ENCODE peak calls at places on chromosome 12, in ten cellular contexts. B is SK-N-SH, J is A549, O is esophagus muscularis mucosa, H is transverse colon, A is upper lobe of left lung, D is H1, T is tibial nerve, V is HepG2, L is sigmoid colon. F is an unnamed sample.
A peak's percentile ranks its signal among the peaks of the same experiment; 100 is the strongest.

GRCh38 chr12:47504775-47505446 is 200.9 kb downstream of the RPAP3 start:
- DNase-seq in O (no peak), V (no peak), A (no peak), T (no peak), H (no peak), D (no peak), L (no peak), B (no peak), J (no peak), F (no peak)

GRCh38 chr12:116708826-116709756 is 28.8 kb downstream of the SPRING1 start:
- DNase-seq in D (no peak), B (peak; percentile 74), O (no peak), A (peak; percentile 62), V (peak; percentile 25), T (peak; percentile 54), H (peak; percentile 51), L (no peak), J (peak; percentile 65), F (peak; percentile 70)

GRCh38 chr12:75889214-75889613 is 142.4 kb downstream of the PHLDA1 start:
- DNase-seq in J (no peak), B (no peak), H (no peak), O (no peak), A (no peak), L (no peak), D (no peak), V (no peak), T (no peak), F (no peak)

GRCh38 chr12:120639771-120640721 is at the start of gene CABP1:
- DNase-seq in T (no peak), B (peak; percentile 85), A (peak; percentile 22), D (peak; percentile 87), H (peak; percentile 57), O (no peak), V (peak; percentile 7), L (no peak), J (peak; percentile 56), F (no peak)

GRCh38 chr12:67720383-67720856 is 71.9 kb downstream of the DYRK2 start:
- DNase-seq in O (no peak), J (no peak), A (no peak), B (peak; percentile 20), V (no peak), L (peak; percentile 67), T (no peak), H (no peak), D (no peak), F (no peak)

GRCh38 chr12:52648012-52648550 is 3.9 kb downstream of the KRT2 start:
- DNase-seq in J (no peak), L (no peak), D (peak; percentile 11), O (peak; percentile 86), V (no peak), T (no peak), H (no peak), B (no peak), A (no peak), F (no peak)

GRCh38 chr12:68980476-68981212 is 47.7 kb upstream of the CPM start:
- DNase-seq in L (peak; percentile 69), T (no peak), J (no peak), D (no peak), B (no peak), O (no peak), H (no peak), V (no peak), A (no peak), F (no peak)

GRCh38 chr12:76345569-76345968 is 2.6 kb downstream of the BBS10 start:
- DNase-seq in O (no peak), J (no peak), D (no peak), A (no peak), H (no peak), T (no peak), L (no peak), B (no peak), V (no peak), F (no peak)

GRCh38 chr12:625998-626397 is 37.2 kb downstream of the NINJ2 start:
- DNase-seq in H (no peak), D (no peak), V (no peak), T (no peak), A (no peak), B (no peak), O (no peak), J (no peak), L (no peak), F (no peak)

GRCh38 chr12:61282790-61283575 is 977.2 kb upstream of the USP15 start:
- DNase-seq in L (no peak), J (no peak), A (no peak), B (no peak), D (no peak), V (no peak), O (no peak), H (no peak), T (no peak), F (no peak)

GRCh38 chr12:49706351-49707126 is 666 bp downstream of the FMNL3 start:
- DNase-seq in D (peak; percentile 70), T (no peak), V (no peak), H (peak; percentile 18), O (no peak), J (no peak), A (peak; percentile 29), B (peak; percentile 78), L (peak; percentile 75), F (peak; percentile 65)

GRCh38 chr12:114902665-114903393 is 218.9 kb upstream of the TBX3 start:
- DNase-seq in L (no peak), H (no peak), O (no peak), T (no peak), D (no peak), V (peak; percentile 28), A (no peak), B (no peak), J (no peak), F (no peak)

GRCh38 chr12:30825341-30825740 is 70.6 kb upstream of the CAPRIN2 start:
- DNase-seq in L (no peak), J (no peak), D (peak; percentile 33), A (no peak), B (no peak), V (no peak), H (no peak), T (no peak), O (peak; percentile 77), F (no peak)

GRCh38 chr12:51917746-51918453 is 10.6 kb downstream of the ACVRL1 start:
- DNase-seq in H (no peak), O (no peak), V (no peak), A (no peak), D (no peak), J (no peak), B (peak; percentile 71), L (peak; percentile 39), T (no peak), F (no peak)

GRCh38 chr12:130026608-130027176 is 122.9 kb upstream of the TMEM132D start:
- DNase-seq in T (peak; percentile 11), H (peak; percentile 27), B (peak; percentile 67), J (peak; percentile 40), O (no peak), A (no peak), L (no peak), D (peak; percentile 78), V (peak; percentile 21), F (no peak)
- TF ChIP-seq EP300 in T (no peak), H (no peak), B (no peak), J (no peak), O (no peak), A (no peak), L (no peak), D (no peak), V (no peak), F (no peak)

DNA sequence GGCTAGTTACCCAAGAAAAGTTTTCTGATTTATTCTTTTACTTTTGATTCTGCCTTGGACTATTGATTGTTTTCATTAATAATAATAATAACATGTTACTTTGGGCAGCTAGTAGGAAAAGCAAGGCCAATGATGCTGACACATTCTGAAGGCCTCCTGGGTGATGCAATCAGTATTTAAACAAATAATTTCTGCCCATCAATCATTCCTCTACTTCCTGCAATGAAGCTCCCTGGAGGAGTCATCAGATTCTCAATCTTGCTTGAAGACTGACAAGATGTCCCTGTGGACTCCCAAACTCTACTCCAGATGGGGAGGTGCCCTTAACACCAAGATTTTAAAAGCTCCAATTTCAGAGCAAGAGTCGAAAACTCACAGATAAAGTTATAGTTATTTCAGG is at the start of gene SPX:
- DNase-seq in T (no peak), B (no peak), A (no peak), L (no peak), D (no peak), O (no peak), H (no peak), V (peak; percentile 6), J (peak; percentile 15), F (no peak)
- TF ChIP-seq EP300 in T (no peak), B (no peak), A (no peak), L (no peak), D (no peak), O (no peak), H (no peak), V (no peak), J (no peak), F (no peak)

DNA sequence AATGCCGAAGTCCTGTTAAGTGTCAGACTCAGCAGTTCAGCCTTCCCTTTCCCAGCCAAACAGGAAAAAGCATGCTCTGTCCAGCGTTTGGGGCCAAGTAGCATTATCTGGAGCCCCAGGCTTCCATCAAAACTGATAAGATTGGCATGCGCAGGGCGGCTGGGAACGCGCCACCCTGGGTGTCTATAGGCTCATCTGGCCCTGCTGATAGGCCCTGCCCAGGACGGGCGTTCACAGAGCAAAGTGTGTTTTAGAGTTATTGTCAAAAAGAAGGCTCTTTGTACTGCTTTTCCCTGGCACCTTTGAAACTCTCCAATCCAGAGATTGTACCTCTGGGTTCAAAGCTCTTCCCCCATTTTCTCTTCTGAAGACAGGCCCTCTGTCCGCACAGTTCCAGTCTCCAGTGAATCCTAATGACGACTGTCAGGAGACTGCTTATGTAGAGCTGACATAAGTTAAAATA is at the start of gene ART4:
- DNase-seq in A (no peak), L (no peak), J (no peak), T (no peak), O (no peak), H (no peak), D (no peak), B (peak; percentile 9), V (peak; percentile 71), F (no peak)
- TF ChIP-seq EP300 in A (no peak), L (no peak), J (no peak), T (no peak), O (no peak), H (no peak), D (no peak), B (no peak), V (peak; percentile 22), F (no peak)

GRCh38 chr12:2432856-2433255 is 361.9 kb upstream of the FKBP4 start:
- DNase-seq in H (no peak), J (no peak), A (no peak), O (no peak), D (no peak), V (no peak), T (no peak), B (no peak), L (no peak), F (no peak)
- TF ChIP-seq EP300 in H (no peak), J (no peak), A (no peak), O (no peak), D (no peak), V (no peak), T (no peak), B (no peak), L (no peak), F (no peak)

DNA sequence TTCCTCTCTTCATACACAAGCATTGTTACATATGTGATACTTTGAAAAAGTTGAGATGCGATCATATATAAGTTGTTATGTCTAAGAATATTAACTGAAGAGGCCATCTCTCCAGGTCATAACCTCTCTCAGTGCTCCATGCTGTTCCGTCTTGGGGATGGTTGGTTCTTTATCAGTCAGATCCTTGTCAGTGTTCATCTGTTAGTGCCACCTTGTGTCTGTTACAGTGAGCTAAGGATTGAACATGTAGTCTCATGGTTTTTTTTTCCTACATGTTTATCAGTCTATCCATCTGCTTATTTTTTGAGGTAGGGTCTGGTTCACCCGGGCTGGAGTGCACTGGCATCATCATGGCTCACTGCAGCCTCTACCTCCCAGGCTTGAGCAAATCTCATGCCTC is 30.5 kb downstream of the EP400 start:
- DNase-seq in V (no peak), H (no peak), A (no peak), O (no peak), B (no peak), T (no peak), D (no peak), L (no peak), J (no peak), F (no peak)
- TF ChIP-seq EP300 in V (no peak), H (no peak), A (no peak), O (no peak), B (no peak), T (no peak), D (no peak), L (no peak), J (no peak), F (no peak)

F was measured in ovary.